ENCODE peak calls at places on chromosomes 5 and 9, in eight cellular contexts. S is NCI-H1092 treated with DMSO at 0.1 percent for 48 hours; A is left ventricle myocardium superior; K is amniotic stem cell; G is NCI-H510A; I is glutamatergic neuron; P is right atrium auricular region; O is activated T-helper 1 cell treated with anti-CD3 and anti-CD28 coated beads, Interleukin-12 subunit alpha, Interleukin-12 subunit beta, Interleukin-2, Interleukin-4 antibody, amounts not matched to agents 30 ng/mL and 10 ng/mL and 1 ng/mL, durations not matched to agents 14 hours and 24 hours and 36 hours. Q is an unnamed sample.

GRCh38 chr9:97723819-97724218 is 26.7 kb upstream of the XPA start:
- DNase-seq in A (no peak), S (no peak), I (no peak), P (no peak), G (no peak), K (no peak), O (no peak), Q (no peak)

GRCh38 chr5:31407921-31408714 is 123.8 kb downstream of the DROSHA start:
- DNase-seq in A (no peak), S (no peak), I (no peak), P (no peak), K (no peak), G (no peak), O (no peak), Q (no peak)

GRCh38 chr5:146213210-146213838 is 9.9 kb downstream of the RBM27 start:
- DNase-seq in K (no peak), S (no peak), P (no peak), O (no peak), A (no peak), G (peak; percentile 13), I (no peak), Q (no peak)

GRCh38 chr5:152349683-152350526 is 55.2 kb downstream of the NMUR2 start:
- DNase-seq in I (peak; percentile 72), G (no peak), S (peak; percentile 35), A (peak; percentile 56), P (no peak), K (no peak), O (no peak), Q (peak; percentile 49)

GRCh38 chr5:78293856-78294249 is 645 bp downstream of the AP3B1 start:
- DNase-seq in G (no peak), I (no peak), A (no peak), O (no peak), K (no peak), S (no peak), P (no peak), Q (no peak)

GRCh38 chr5:116813906-116814305 is 239.3 kb upstream of the SEMA6A start:
- DNase-seq in O (no peak), A (no peak), P (no peak), I (no peak), G (no peak), S (no peak), K (no peak), Q (no peak)

GRCh38 chr9:127930298-127931091 is at the start of gene PIP5KL1:
- DNase-seq in K (peak; percentile 73), O (peak; percentile 74), I (peak; percentile 94), A (peak; percentile 92), G (peak; percentile 83), P (peak; percentile 81), S (peak; percentile 59), Q (peak; percentile 97)

GRCh38 chr5:59813761-59814562 is 79.6 kb downstream of the PDE4D start:
- DNase-seq in P (no peak), S (peak; percentile 23), K (peak; percentile 33), I (peak; percentile 64), O (no peak), G (no peak), A (no peak), Q (peak; percentile 63)

GRCh38 chr9:36867672-36868471 is 166.2 kb downstream of the PAX5 start:
- DNase-seq in O (no peak), K (no peak), P (no peak), S (peak; percentile 95), G (no peak), I (no peak), A (no peak), Q (no peak)

GRCh38 chr9:96667363-96667728 is 12.2 kb upstream of the PRXL2C start:
- DNase-seq in P (no peak), S (no peak), G (no peak), K (no peak), I (no peak), O (no peak), A (no peak), Q (no peak)

GRCh38 chr5:122896598-122897282 is 51.3 kb downstream of the SNX24 start:
- DNase-seq in A (no peak), I (no peak), P (no peak), G (no peak), S (peak; percentile 6), O (no peak), K (no peak), Q (no peak)

GRCh38 chr9:110408598-110408997 is 70.9 kb upstream of the TXNDC8 start:
- DNase-seq in S (no peak), G (no peak), I (no peak), A (no peak), K (no peak), P (no peak), O (no peak), Q (no peak)

GRCh38 chr9:124125590-124126047 is 114.1 kb downstream of the LHX2 start:
- DNase-seq in S (peak; percentile 53), K (no peak), G (no peak), A (no peak), P (no peak), O (no peak), I (no peak), Q (no peak)

GRCh38 chr5:146680846-146681585 is 165.0 kb upstream of the GPR151 start:
- DNase-seq in K (no peak), A (no peak), S (no peak), P (no peak), O (no peak), I (no peak), G (no peak), Q (no peak)

GRCh38 chr5:125409496-125410351 is 663.3 kb upstream of the ZNF608 start:
- DNase-seq in K (no peak), O (no peak), P (no peak), S (peak; percentile 94), A (no peak), G (peak; percentile 7), I (no peak), Q (no peak)

GRCh38 chr9:77435688-77436087 is 212.4 kb downstream of the GNA14 start:
- DNase-seq in A (no peak), K (no peak), S (no peak), I (no peak), G (no peak), O (no peak), P (no peak), Q (no peak)

GRCh38 chr5:40431734-40432133 is 248.0 kb upstream of the PTGER4 start:
- DNase-seq in A (no peak), K (no peak), P (no peak), G (no peak), S (no peak), I (no peak), O (no peak), Q (no peak)

GRCh38 chr9:34334337-34334824 is 5.0 kb downstream of the NUDT2 start:
- DNase-seq in S (no peak), G (no peak), O (no peak), K (no peak), P (no peak), A (no peak), I (no peak), Q (no peak)

GRCh38 chr9:101566904-101567724 is 27.7 kb downstream of the PPP3R2 start:
- DNase-seq in G (no peak), K (no peak), S (no peak), O (no peak), I (no peak), P (no peak), A (no peak), Q (peak; percentile 21)

GRCh38 chr5:164748861-164749260 is 1243.4 kb downstream of the MAT2B start:
- DNase-seq in K (no peak), I (no peak), S (no peak), A (no peak), G (no peak), O (no peak), P (no peak), Q (no peak)

GRCh38 chr5:65102826-65103673 is 334.3 kb downstream of the CWC27 start:
- DNase-seq in S (peak; percentile 84), A (peak; percentile 81), I (peak; percentile 30), P (no peak), G (peak; percentile 47), K (no peak), O (no peak), Q (peak; percentile 80)

GRCh38 chr5:66144799-66145390 is 795 bp downstream of the SREK1 start:
- DNase-seq in O (no peak), G (peak; percentile 39), S (no peak), I (no peak), P (no peak), A (no peak), K (peak; percentile 41), Q (no peak)

GRCh38 chr9:5714501-5715401 is 85.8 kb downstream of the RIC1 start:
- DNase-seq in I (no peak), S (no peak), P (no peak), K (no peak), A (no peak), G (no peak), O (no peak), Q (no peak)

GRCh38 chr9:98917691-98918487 is 25.8 kb upstream of the COL15A1 start:
- DNase-seq in O (no peak), I (no peak), K (no peak), G (no peak), S (no peak), P (no peak), A (no peak), Q (no peak)

GRCh38 chr9:91842358-91842757 is 107.7 kb downstream of the ROR2 start:
- DNase-seq in G (no peak), P (no peak), A (no peak), S (no peak), O (no peak), I (no peak), K (no peak), Q (no peak)

GRCh38 chr5:126234563-126235195 is 188.5 kb upstream of the GRAMD2B start:
- DNase-seq in S (no peak), I (peak; percentile 30), G (no peak), P (no peak), A (no peak), K (no peak), O (no peak), Q (peak; percentile 22)

GRCh38 chr5:77638204-77638762 is at the start of gene OTP:
- DNase-seq in K (no peak), P (no peak), G (no peak), I (no peak), A (no peak), O (no peak), S (no peak), Q (no peak)

GRCh38 chr5:95884511-95884910 is 62.0 kb upstream of the GLRX start:
- DNase-seq in G (no peak), K (no peak), O (no peak), I (no peak), P (no peak), A (no peak), S (no peak), Q (no peak)

GRCh38 chr5:115738807-115739206 is 77.7 kb downstream of the CDO1 start:
- DNase-seq in I (no peak), A (no peak), G (no peak), P (no peak), O (no peak), K (no peak), S (peak; percentile 13), Q (no peak)

GRCh38 chr9:89869774-89870173 is 265.0 kb downstream of the GADD45G start:
- DNase-seq in P (no peak), K (no peak), I (peak; percentile 13), S (no peak), O (no peak), G (no peak), A (no peak), Q (no peak)

GRCh38 chr5:95595289-95595931 is 24.5 kb upstream of the GPR150 start:
- DNase-seq in K (no peak), S (no peak), G (no peak), O (no peak), I (no peak), A (no peak), P (no peak), Q (no peak)

GRCh38 chr5:96143450-96143849 is 181.8 kb upstream of the ELL2 start:
- DNase-seq in S (no peak), A (no peak), K (no peak), G (no peak), I (no peak), O (no peak), P (no peak), Q (no peak)

GRCh38 chr9:90447773-90448172 is 194.9 kb downstream of the DIRAS2 start:
- DNase-seq in A (no peak), O (no peak), G (no peak), I (no peak), P (no peak), S (no peak), K (no peak), Q (no peak)

GRCh38 chr5:139767960-139768359 is 27.6 kb upstream of the PSD2 start:
- DNase-seq in S (no peak), A (peak; percentile 59), P (no peak), K (no peak), I (no peak), O (no peak), G (no peak), Q (no peak)